ENCODE peak calls at places on chromosomes 1 and 21, in seven cellular contexts. V, I, D, F, B, P and C are unnamed samples.

GRCh38 chr1:22753396-22754083 is 42.9 kb downstream of the EPHB2 start:
- DNase-seq in I (no peak), F (peak), V (no peak), P (peak), D (no peak), B (no peak), C (peak)

GRCh38 chr1:180800945-180801344 is 111.8 kb upstream of the KIAA1614 start:
- DNase-seq in I (no peak), D (no peak), P (no peak), V (no peak), F (no peak), B (no peak), C (no peak)

GRCh38 chr21:46423546-46424061 is 35.1 kb upstream of the DIP2A start:
- DNase-seq in I (no peak), V (no peak), D (no peak), B (no peak), F (no peak), P (no peak), C (no peak)

GRCh38 chr1:181181792-181182585 is 93.5 kb downstream of the IER5 start:
- DNase-seq in I (no peak), V (no peak), B (no peak), F (no peak), D (peak), P (no peak), C (no peak)

GRCh38 chr1:185973645-185974044 is 239.5 kb downstream of the HMCN1 start:
- DNase-seq in F (peak), P (peak), B (no peak), V (no peak), I (no peak), D (no peak), C (peak)

GRCh38 chr1:206708058-206708457 is 23.4 kb downstream of the MAPKAPK2 start:
- DNase-seq in B (no peak), I (no peak), V (no peak), F (no peak), P (no peak), D (no peak), C (no peak)

GRCh38 chr1:7117599-7118281 is 332.5 kb downstream of the CAMTA1 start:
- DNase-seq in P (peak), F (peak), I (no peak), V (no peak), D (peak), B (no peak), C (peak)

GRCh38 chr1:33966346-33967141 is 102.7 kb downstream of the HMGB4 start:
- DNase-seq in V (no peak), F (peak), P (peak), D (no peak), I (no peak), B (no peak), C (no peak)

GRCh38 chr1:149942207-149942606 is 5.5 kb upstream of the MTMR11 start:
- DNase-seq in F (no peak), B (no peak), P (peak), D (peak), V (peak), I (no peak), C (no peak)

GRCh38 chr1:3397311-3397710 is 57.2 kb upstream of the ARHGEF16 start:
- DNase-seq in F (no peak), I (no peak), B (no peak), D (no peak), V (no peak), P (no peak), C (no peak)

GRCh38 chr1:53449026-53449425 is 10.2 kb upstream of the DMRTB1 start:
- DNase-seq in D (no peak), F (peak), I (no peak), V (no peak), P (peak), B (no peak), C (peak)

GRCh38 chr1:15038232-15039016 is 115.1 kb upstream of the TMEM51 start:
- DNase-seq in V (peak), B (no peak), D (peak), P (peak), F (no peak), I (no peak), C (no peak)

GRCh38 chr21:39518055-39518844 is 66.5 kb downstream of the SH3BGR start:
- DNase-seq in B (peak), D (peak), V (peak), I (peak), P (peak), F (peak), C (peak)

GRCh38 chr1:207873055-207873890 is 37.7 kb downstream of the CD34 start:
- DNase-seq in F (no peak), B (peak), I (no peak), P (no peak), V (no peak), D (peak), C (no peak)

GRCh38 chr21:36499578-36500471 is 19.9 kb upstream of the CLDN14 start:
- DNase-seq in P (no peak), I (no peak), V (no peak), F (peak), B (no peak), D (no peak), C (no peak)

GRCh38 chr1:9294910-9295636 is 2.4 kb downstream of the SPSB1 start:
- DNase-seq in I (no peak), V (no peak), F (no peak), D (no peak), P (peak), B (peak), C (peak)

DNA sequence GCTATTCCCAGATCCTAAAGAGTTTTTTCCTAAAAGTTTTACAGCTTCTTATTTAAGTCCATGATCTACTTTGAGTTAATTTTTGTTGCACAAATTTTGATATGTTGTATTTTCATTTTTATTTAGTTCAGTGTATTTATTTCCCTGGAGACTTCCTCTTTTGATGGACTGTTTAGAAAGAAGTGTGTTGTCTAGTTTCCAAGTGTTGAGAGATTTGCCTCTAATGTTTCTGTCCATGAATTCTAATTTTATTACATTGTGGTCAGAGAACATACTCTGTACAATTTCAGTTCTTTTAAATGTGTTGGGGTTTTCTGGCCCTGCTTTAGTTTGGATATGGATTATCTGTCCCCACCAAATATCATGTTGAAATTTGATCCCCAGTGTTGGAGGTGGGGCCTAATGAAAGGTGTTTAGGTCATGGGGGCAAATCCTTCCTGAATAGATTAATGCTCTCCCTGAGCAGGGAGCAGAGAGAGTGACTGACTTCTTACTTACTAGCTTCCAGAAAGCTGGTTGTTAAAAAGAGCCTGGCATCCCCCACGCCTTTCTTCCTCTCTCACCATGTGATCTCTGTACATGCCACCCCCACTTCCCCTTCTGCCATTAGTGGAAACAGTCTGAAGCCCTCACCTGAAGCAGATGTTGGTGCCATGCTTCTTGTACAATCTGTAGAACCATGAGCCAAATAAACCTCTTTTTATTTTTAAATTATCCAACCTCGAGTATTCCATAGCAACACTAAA is 4.6 kb downstream of the CHD1L start:
- DNase-seq in V (no peak), P (no peak), D (no peak), B (no peak), I (no peak), F (no peak), C (no peak)
- TF ChIP-seq CTCF in V (no peak), P (no peak), D (no peak), B (no peak), I (no peak), F (no peak), C (no peak)

GRCh38 chr1:81525085-81525484 is 275.6 kb upstream of the ADGRL2 start:
- DNase-seq in I (no peak), V (no peak), F (no peak), D (no peak), P (no peak), B (no peak), C (no peak)

GRCh38 chr1:81517987-81518386 is 282.7 kb upstream of the ADGRL2 start:
- DNase-seq in P (no peak), V (no peak), F (no peak), B (no peak), I (no peak), D (peak), C (no peak)

DNA sequence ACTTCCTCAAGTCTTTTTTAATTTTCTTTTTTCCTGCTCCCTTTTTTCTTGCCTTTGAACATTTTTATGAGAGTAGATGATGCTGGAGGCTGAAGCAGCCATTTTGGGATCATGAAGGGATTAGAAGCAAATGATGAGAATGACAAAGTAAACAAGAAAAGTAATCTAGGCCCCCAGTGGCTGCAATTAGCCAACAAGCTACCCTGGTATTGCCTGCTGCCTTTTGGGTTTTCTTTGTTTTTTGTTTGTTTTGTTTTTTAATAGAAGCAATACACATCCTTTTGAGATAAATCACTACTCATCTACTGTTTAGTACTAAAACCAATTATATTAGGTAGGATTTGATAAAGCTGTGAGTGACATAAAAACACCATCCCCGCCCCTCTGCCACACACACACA is 280.7 kb upstream of the ADGRL2 start:
- DNase-seq in F (no peak), V (no peak), B (no peak), P (no peak), I (no peak), D (no peak), C (no peak)
- TF ChIP-seq CTCF in F (no peak), V (no peak), B (no peak), P (no peak), I (no peak), D (no peak), C (no peak)

GRCh38 chr1:5596651-5597050 is 395.6 kb downstream of the NPHP4 start:
- DNase-seq in D (no peak), P (no peak), F (no peak), B (no peak), I (no peak), V (no peak), C (no peak)

GRCh38 chr1:5599541-5599940 is 392.7 kb downstream of the NPHP4 start:
- DNase-seq in P (no peak), D (no peak), I (no peak), V (no peak), B (no peak), F (no peak), C (no peak)

GRCh38 chr1:5598824-5599395 is 393.3 kb downstream of the NPHP4 start:
- DNase-seq in D (no peak), I (no peak), P (no peak), F (no peak), B (no peak), V (no peak), C (no peak)

GRCh38 chr1:5597171-5597864 is 394.9 kb downstream of the NPHP4 start:
- DNase-seq in P (no peak), B (no peak), F (no peak), V (no peak), I (no peak), D (peak), C (no peak)

DNA sequence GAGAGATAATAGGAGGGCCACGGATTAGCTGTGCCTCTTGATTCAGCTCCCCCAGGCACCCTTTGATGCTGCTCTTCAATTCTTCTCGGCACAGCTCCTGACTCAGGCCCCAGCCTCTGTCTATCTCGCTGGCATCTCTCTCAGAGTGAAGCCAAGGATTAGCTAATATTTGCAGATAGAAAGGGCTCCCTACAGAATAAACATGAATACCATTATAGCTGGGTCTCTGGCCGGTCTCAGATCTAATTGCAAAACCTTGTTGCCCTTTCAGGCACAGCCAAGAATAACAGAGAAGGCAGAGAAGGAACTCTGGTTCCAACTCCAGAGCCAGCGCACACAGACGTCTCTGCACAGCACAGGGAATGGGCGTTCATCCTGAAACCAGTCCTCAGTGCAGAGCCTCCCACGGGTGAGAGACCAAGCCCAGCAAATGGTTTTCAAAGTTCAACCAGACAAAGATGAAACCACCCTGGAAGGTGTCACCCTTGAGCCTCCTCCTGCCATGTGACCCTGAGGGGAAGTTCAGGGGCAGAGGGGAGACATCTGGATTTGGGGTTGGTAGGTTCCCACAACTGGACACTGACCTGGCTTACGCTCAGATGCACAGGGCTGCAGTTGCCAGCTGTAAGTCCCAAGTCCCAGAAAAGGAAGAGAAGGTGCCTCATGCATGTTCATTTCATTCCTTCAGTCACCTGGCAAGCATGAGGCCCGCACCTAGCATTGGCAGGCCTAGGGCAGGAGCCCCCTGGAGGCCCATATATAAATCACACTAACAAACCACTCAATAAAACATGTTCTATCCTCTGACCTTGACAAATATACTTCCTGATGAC is 394.0 kb downstream of the NPHP4 start:
- DNase-seq in B (no peak), F (no peak), I (no peak), P (no peak), D (no peak), V (no peak), C (no peak)
- TF ChIP-seq CTCF in B (peak), F (no peak), I (peak), P (no peak), D (no peak), V (peak), C (no peak)

GRCh38 chr1:176374967-176375569 is 87.9 kb upstream of the PAPPA2 start:
- DNase-seq in D (peak), P (peak), F (peak), V (peak), I (peak), B (peak), C (peak)
- TF ChIP-seq CTCF in D (peak), P (peak), F (peak), V (peak), I (peak), B (peak), C (peak)

GRCh38 chr1:205600085-205600484 is 31.7 kb downstream of the ELK4 start:
- DNase-seq in V (peak), I (no peak), P (peak), F (no peak), B (peak), D (no peak), C (peak)
- TF ChIP-seq CTCF in V (no peak), I (no peak), P (peak), F (peak), B (peak), D (peak), C (no peak)

GRCh38 chr1:242425232-242425631 is 99.3 kb downstream of the PLD5 start:
- DNase-seq in P (no peak), I (no peak), D (no peak), F (no peak), B (no peak), V (no peak), C (no peak)
- TF ChIP-seq CTCF in P (no peak), I (no peak), D (no peak), F (no peak), B (peak), V (no peak), C (peak)

GRCh38 chr1:61641578-61642336 is 83.2 kb downstream of the TM2D1 start:
- DNase-seq in D (peak), I (peak), V (peak), B (peak), F (peak), P (peak), C (no peak)
- TF ChIP-seq CTCF in D (peak), I (peak), V (peak), B (peak), F (peak), P (peak), C (peak)

DNA sequence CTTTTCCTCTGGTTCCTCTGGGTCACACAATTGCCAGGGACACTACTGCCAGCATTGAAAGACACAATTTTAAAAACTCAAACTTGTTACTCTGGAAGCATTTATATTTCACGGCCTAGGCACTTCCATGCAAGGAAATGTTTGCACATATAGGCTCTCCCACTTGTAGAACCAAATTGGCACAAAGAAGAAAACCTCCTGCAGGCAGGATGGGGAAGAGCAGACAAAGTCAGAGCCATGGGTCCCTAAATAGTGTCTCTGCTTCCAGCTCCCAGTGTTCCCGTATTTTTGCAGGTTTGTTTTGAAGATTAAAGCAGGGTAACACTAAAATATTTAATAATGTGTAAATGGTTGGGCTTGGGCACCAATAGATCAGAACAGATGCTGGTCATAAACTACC is 19.0 kb upstream of the ADGRL2 start:
- DNase-seq in P (no peak), I (no peak), B (no peak), F (no peak), V (no peak), D (no peak), C (no peak)
- TF ChIP-seq CTCF in P (no peak), I (no peak), B (no peak), F (no peak), V (no peak), D (peak), C (peak)

DNA sequence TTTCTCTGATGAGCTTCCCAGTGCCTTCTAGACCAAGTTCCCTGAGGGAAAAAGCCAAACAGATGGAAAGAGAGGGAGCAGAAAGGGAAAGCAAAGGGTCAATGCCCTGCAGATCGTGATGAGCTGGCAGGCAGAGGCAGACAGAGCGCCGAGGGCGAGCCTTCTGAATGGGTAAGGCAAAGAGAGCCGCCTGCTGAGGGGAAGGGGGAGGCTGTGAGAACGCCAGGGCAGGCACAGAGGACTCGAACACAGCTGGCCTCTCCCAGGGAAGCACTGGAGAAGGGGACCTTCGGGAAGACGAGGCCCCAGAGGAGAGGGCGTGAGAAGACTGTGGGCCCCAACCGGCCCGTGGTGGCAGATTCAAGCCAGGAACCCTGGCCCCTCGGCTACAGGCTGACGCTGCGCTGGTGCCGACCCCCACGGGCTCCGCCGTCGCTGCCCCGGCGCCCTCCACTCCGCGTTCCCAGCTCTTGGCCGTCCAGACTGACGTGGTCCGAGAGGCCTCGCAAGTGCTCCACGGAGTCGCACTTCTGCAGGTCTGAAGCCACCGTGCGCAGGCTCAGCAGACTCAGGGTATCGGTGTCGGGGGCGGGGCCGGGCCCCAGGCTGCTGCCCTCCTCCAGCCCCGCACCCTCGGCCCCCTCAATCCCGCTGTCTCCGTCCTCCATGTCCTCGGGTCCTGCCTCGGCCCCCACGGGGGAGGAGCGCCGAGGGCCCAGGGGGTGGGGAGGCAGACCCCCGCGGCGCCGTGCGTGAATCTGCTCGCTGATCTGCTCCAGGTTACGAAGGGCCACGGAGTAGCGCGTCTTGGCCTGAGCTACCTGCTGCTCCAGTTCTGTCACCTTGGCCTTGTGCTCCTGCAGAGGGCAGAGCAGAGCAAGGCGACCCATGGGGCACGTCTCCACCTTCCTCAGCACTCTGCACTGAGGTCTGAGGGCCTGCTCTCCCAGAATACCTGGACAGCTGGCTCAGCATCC is 13.9 kb downstream of the SH3BP5L start:
- DNase-seq in F (no peak), I (no peak), P (no peak), V (peak), D (no peak), B (no peak), C (no peak)
- TF ChIP-seq CTCF in F (no peak), I (no peak), P (no peak), V (peak), D (peak), B (peak), C (peak)